ENCODE peak calls at places on chromosome 7, in eight cellular contexts. One of them, this sample, is unnamed.

GRCh38 chr7:130941322-130942210 is 207.6 kb upstream of the KLF14 start:
- DNase-seq in activated CD8-positive, alpha-beta T cell treated with anti-CD3 and anti-CD28 coated beads for 36 hours: no peak
- DNase-seq in AG04450: no peak
- DNase-seq in esophagus squamous epithelium: no peak
- DNase-seq in sigmoid colon: no peak
- DNase-seq in BE2C: peak
- DNase-seq in transverse colon: peak
- DNase-seq in OCI-LY7: peak
- DNase-seq in this sample: no peak

GRCh38 chr7:127582361-127582760 is 3.0 kb downstream of the GCC1 start:
- DNase-seq in activated CD8-positive, alpha-beta T cell treated with anti-CD3 and anti-CD28 coated beads for 36 hours: no peak
- DNase-seq in AG04450: no peak
- DNase-seq in esophagus squamous epithelium: no peak
- DNase-seq in sigmoid colon: peak
- DNase-seq in BE2C: peak
- DNase-seq in transverse colon: peak
- DNase-seq in OCI-LY7: no peak
- DNase-seq in this sample: no peak

GRCh38 chr7:51591223-51591622 is 274.6 kb upstream of the COBL start:
- DNase-seq in activated CD8-positive, alpha-beta T cell treated with anti-CD3 and anti-CD28 coated beads for 36 hours: no peak
- DNase-seq in AG04450: no peak
- DNase-seq in esophagus squamous epithelium: no peak
- DNase-seq in sigmoid colon: no peak
- DNase-seq in BE2C: no peak
- DNase-seq in transverse colon: no peak
- DNase-seq in OCI-LY7: no peak
- DNase-seq in this sample: no peak

GRCh38 chr7:150411606-150412005 is 32.5 kb downstream of the ZNF775 start:
- DNase-seq in activated CD8-positive, alpha-beta T cell treated with anti-CD3 and anti-CD28 coated beads for 36 hours: no peak
- DNase-seq in AG04450: no peak
- DNase-seq in esophagus squamous epithelium: no peak
- DNase-seq in sigmoid colon: no peak
- DNase-seq in BE2C: no peak
- DNase-seq in transverse colon: no peak
- DNase-seq in OCI-LY7: no peak
- DNase-seq in this sample: no peak

GRCh38 chr7:109873296-109873695 is 1217.6 kb upstream of the LRRN3 start:
- DNase-seq in activated CD8-positive, alpha-beta T cell treated with anti-CD3 and anti-CD28 coated beads for 36 hours: no peak
- DNase-seq in AG04450: no peak
- DNase-seq in esophagus squamous epithelium: no peak
- DNase-seq in sigmoid colon: no peak
- DNase-seq in BE2C: no peak
- DNase-seq in transverse colon: peak
- DNase-seq in OCI-LY7: no peak
- DNase-seq in this sample: no peak

GRCh38 chr7:76173566-76174205 is 28.0 kb upstream of the SRRM3 start:
- DNase-seq in activated CD8-positive, alpha-beta T cell treated with anti-CD3 and anti-CD28 coated beads for 36 hours: no peak
- DNase-seq in AG04450: no peak
- DNase-seq in esophagus squamous epithelium: no peak
- DNase-seq in sigmoid colon: no peak
- DNase-seq in BE2C: no peak
- DNase-seq in transverse colon: no peak
- DNase-seq in OCI-LY7: no peak
- DNase-seq in this sample: no peak

GRCh38 chr7:37493810-37494209 is 45.1 kb upstream of the ELMO1 start:
- DNase-seq in activated CD8-positive, alpha-beta T cell treated with anti-CD3 and anti-CD28 coated beads for 36 hours: no peak
- DNase-seq in AG04450: no peak
- DNase-seq in esophagus squamous epithelium: no peak
- DNase-seq in sigmoid colon: no peak
- DNase-seq in BE2C: no peak
- DNase-seq in transverse colon: no peak
- DNase-seq in OCI-LY7: no peak
- DNase-seq in this sample: no peak

GRCh38 chr7:68718059-68718685 is 880.1 kb upstream of the AUTS2 start:
- DNase-seq in activated CD8-positive, alpha-beta T cell treated with anti-CD3 and anti-CD28 coated beads for 36 hours: no peak
- DNase-seq in AG04450: no peak
- DNase-seq in esophagus squamous epithelium: no peak
- DNase-seq in sigmoid colon: no peak
- DNase-seq in BE2C: peak
- DNase-seq in transverse colon: no peak
- DNase-seq in OCI-LY7: no peak
- DNase-seq in this sample: no peak

GRCh38 chr7:87231715-87232114 is 12.2 kb upstream of the TMEM243 start:
- DNase-seq in activated CD8-positive, alpha-beta T cell treated with anti-CD3 and anti-CD28 coated beads for 36 hours: no peak
- DNase-seq in AG04450: no peak
- DNase-seq in esophagus squamous epithelium: no peak
- DNase-seq in sigmoid colon: no peak
- DNase-seq in BE2C: no peak
- DNase-seq in transverse colon: no peak
- DNase-seq in OCI-LY7: no peak
- DNase-seq in this sample: no peak

GRCh38 chr7:65812281-65812680 is 60.6 kb upstream of the VKORC1L1 start:
- DNase-seq in activated CD8-positive, alpha-beta T cell treated with anti-CD3 and anti-CD28 coated beads for 36 hours: no peak
- DNase-seq in AG04450: no peak
- DNase-seq in esophagus squamous epithelium: no peak
- DNase-seq in sigmoid colon: no peak
- DNase-seq in BE2C: no peak
- DNase-seq in transverse colon: no peak
- DNase-seq in OCI-LY7: no peak
- DNase-seq in this sample: no peak

GRCh38 chr7:89104748-89105685 is 309.5 kb upstream of the TEX47 start:
- DNase-seq in activated CD8-positive, alpha-beta T cell treated with anti-CD3 and anti-CD28 coated beads for 36 hours: no peak
- DNase-seq in AG04450: no peak
- DNase-seq in esophagus squamous epithelium: no peak
- DNase-seq in sigmoid colon: no peak
- DNase-seq in BE2C: no peak
- DNase-seq in transverse colon: no peak
- DNase-seq in OCI-LY7: no peak
- DNase-seq in this sample: no peak

GRCh38 chr7:140983802-140984201 is 30.9 kb downstream of the MRPS33 start:
- DNase-seq in activated CD8-positive, alpha-beta T cell treated with anti-CD3 and anti-CD28 coated beads for 36 hours: peak
- DNase-seq in AG04450: no peak
- DNase-seq in esophagus squamous epithelium: no peak
- DNase-seq in sigmoid colon: no peak
- DNase-seq in BE2C: no peak
- DNase-seq in transverse colon: no peak
- DNase-seq in OCI-LY7: peak
- DNase-seq in this sample: no peak
- TF ChIP-seq CTCF in activated CD8-positive, alpha-beta T cell treated with anti-CD3 and anti-CD28 coated beads for 36 hours: peak
- TF ChIP-seq CTCF in AG04450: peak
- TF ChIP-seq CTCF in esophagus squamous epithelium: no peak
- TF ChIP-seq CTCF in sigmoid colon: no peak
- TF ChIP-seq CTCF in BE2C: peak
- TF ChIP-seq CTCF in transverse colon: no peak
- TF ChIP-seq CTCF in OCI-LY7: peak
- TF ChIP-seq CTCF in this sample: no peak

DNA sequence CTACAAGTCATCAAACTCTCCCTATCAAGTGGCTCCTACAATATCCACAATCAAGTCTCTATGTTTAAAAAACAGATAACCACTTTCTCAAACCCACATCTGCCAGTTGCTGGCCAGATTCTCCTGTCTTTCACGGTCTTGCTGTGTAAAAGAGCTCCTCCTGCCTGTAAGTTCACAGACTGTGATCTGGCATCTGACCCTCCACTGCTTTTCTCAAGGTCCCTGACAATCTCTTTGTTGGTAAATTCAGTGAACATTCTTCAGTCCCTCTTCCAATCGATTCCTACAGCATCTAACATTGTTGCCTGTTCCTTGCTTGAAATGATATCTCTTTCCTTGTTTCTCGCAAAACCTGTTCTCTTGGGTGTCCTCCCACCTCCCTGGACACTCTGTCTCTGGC is 18.5 kb upstream of the LMOD2 start:
- DNase-seq in activated CD8-positive, alpha-beta T cell treated with anti-CD3 and anti-CD28 coated beads for 36 hours: no peak
- DNase-seq in AG04450: no peak
- DNase-seq in esophagus squamous epithelium: no peak
- DNase-seq in sigmoid colon: no peak
- DNase-seq in BE2C: no peak
- DNase-seq in transverse colon: no peak
- DNase-seq in OCI-LY7: no peak
- DNase-seq in this sample: no peak
- TF ChIP-seq CTCF in activated CD8-positive, alpha-beta T cell treated with anti-CD3 and anti-CD28 coated beads for 36 hours: no peak
- TF ChIP-seq CTCF in AG04450: no peak
- TF ChIP-seq CTCF in esophagus squamous epithelium: no peak
- TF ChIP-seq CTCF in sigmoid colon: no peak
- TF ChIP-seq CTCF in BE2C: peak
- TF ChIP-seq CTCF in transverse colon: no peak
- TF ChIP-seq CTCF in OCI-LY7: no peak
- TF ChIP-seq CTCF in this sample: no peak

DNA sequence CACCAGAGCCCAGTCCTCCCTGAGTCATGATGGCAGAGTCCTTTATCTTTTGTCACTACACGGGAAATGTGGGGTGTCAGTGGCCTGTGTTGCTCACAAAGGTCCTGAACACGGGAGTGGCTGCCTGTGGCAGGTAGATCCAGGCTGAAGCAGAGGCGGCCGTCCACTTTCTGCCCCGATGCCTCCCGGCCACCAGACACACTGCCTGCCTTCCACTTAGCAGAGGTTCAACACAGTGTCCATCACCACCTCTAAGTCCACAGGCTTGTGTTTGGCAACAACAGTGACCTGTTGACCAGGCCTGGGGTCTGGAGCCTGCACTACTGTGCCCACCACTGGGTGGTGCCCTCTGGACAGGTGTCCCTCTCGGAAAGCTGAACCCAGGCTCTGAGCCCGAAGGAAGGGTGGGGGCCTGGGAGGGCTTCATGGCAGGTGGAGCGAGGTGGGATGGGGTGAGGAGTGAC is 49.9 kb upstream of the CAMK2B start:
- DNase-seq in activated CD8-positive, alpha-beta T cell treated with anti-CD3 and anti-CD28 coated beads for 36 hours: peak
- DNase-seq in AG04450: no peak
- DNase-seq in esophagus squamous epithelium: no peak
- DNase-seq in sigmoid colon: peak
- DNase-seq in BE2C: peak
- DNase-seq in transverse colon: no peak
- DNase-seq in OCI-LY7: no peak
- DNase-seq in this sample: no peak
- TF ChIP-seq CTCF in activated CD8-positive, alpha-beta T cell treated with anti-CD3 and anti-CD28 coated beads for 36 hours: peak
- TF ChIP-seq CTCF in AG04450: no peak
- TF ChIP-seq CTCF in esophagus squamous epithelium: no peak
- TF ChIP-seq CTCF in sigmoid colon: no peak
- TF ChIP-seq CTCF in BE2C: peak
- TF ChIP-seq CTCF in transverse colon: no peak
- TF ChIP-seq CTCF in OCI-LY7: peak
- TF ChIP-seq CTCF in this sample: no peak

DNA sequence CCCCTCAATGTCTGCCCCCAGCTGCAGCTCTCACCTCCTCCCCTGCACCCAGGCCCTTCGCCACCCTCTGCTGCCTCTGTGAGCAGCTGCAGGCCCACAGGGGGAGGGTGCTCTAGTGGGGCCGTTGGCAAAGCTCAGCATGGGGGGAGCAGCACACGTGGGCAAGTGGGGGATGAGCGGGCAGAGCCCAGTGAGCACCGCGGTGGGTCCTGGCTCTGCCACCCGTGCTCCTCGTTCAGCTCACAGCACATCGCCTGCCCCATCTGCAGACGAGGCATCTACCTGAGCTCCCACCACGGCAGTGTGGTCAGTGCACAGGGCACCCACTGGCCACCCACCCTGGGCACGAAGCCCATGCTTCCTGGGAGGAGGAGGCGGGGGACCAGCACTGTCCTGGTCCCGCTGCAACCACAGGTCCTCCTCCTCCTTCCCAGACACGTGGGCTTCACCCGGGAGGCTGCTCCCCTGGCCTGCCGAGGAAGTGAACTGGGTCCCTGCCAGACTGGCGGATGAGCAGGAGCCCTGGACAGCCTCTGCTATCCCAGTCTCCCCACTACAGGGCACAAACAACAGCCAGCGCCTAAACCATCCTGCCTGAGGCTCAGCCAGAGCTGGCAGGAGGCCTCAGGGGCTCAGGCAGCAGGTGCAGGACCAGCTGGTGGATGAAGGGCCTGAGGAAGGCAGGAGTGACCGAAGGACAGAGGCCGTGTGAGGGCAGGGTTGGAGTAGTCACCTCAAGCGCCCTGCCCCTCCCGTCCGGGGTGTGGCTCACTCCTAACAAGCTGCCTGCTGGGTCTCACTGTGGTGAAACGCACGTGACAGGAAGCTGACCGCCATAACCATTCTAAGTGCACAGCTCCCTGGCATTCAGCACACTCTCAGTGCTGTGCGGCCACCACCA is 280.8 kb downstream of the ELFN1 start:
- DNase-seq in activated CD8-positive, alpha-beta T cell treated with anti-CD3 and anti-CD28 coated beads for 36 hours: peak
- DNase-seq in AG04450: no peak
- DNase-seq in esophagus squamous epithelium: no peak
- DNase-seq in sigmoid colon: no peak
- DNase-seq in BE2C: peak
- DNase-seq in transverse colon: peak
- DNase-seq in OCI-LY7: no peak
- DNase-seq in this sample: no peak
- TF ChIP-seq CTCF in activated CD8-positive, alpha-beta T cell treated with anti-CD3 and anti-CD28 coated beads for 36 hours: no peak
- TF ChIP-seq CTCF in AG04450: no peak
- TF ChIP-seq CTCF in esophagus squamous epithelium: no peak
- TF ChIP-seq CTCF in sigmoid colon: no peak
- TF ChIP-seq CTCF in BE2C: no peak
- TF ChIP-seq CTCF in transverse colon: no peak
- TF ChIP-seq CTCF in OCI-LY7: no peak
- TF ChIP-seq CTCF in this sample: no peak

GRCh38 chr7:46745700-46746090 is 824.6 kb upstream of the IGFBP3 start:
- DNase-seq in activated CD8-positive, alpha-beta T cell treated with anti-CD3 and anti-CD28 coated beads for 36 hours: no peak
- DNase-seq in AG04450: no peak
- DNase-seq in esophagus squamous epithelium: no peak
- DNase-seq in sigmoid colon: no peak
- DNase-seq in BE2C: no peak
- DNase-seq in transverse colon: no peak
- DNase-seq in OCI-LY7: no peak
- DNase-seq in this sample: no peak
- TF ChIP-seq CTCF in activated CD8-positive, alpha-beta T cell treated with anti-CD3 and anti-CD28 coated beads for 36 hours: no peak
- TF ChIP-seq CTCF in AG04450: peak
- TF ChIP-seq CTCF in esophagus squamous epithelium: no peak
- TF ChIP-seq CTCF in sigmoid colon: no peak
- TF ChIP-seq CTCF in BE2C: no peak
- TF ChIP-seq CTCF in transverse colon: no peak
- TF ChIP-seq CTCF in OCI-LY7: no peak
- TF ChIP-seq CTCF in this sample: no peak

DNA sequence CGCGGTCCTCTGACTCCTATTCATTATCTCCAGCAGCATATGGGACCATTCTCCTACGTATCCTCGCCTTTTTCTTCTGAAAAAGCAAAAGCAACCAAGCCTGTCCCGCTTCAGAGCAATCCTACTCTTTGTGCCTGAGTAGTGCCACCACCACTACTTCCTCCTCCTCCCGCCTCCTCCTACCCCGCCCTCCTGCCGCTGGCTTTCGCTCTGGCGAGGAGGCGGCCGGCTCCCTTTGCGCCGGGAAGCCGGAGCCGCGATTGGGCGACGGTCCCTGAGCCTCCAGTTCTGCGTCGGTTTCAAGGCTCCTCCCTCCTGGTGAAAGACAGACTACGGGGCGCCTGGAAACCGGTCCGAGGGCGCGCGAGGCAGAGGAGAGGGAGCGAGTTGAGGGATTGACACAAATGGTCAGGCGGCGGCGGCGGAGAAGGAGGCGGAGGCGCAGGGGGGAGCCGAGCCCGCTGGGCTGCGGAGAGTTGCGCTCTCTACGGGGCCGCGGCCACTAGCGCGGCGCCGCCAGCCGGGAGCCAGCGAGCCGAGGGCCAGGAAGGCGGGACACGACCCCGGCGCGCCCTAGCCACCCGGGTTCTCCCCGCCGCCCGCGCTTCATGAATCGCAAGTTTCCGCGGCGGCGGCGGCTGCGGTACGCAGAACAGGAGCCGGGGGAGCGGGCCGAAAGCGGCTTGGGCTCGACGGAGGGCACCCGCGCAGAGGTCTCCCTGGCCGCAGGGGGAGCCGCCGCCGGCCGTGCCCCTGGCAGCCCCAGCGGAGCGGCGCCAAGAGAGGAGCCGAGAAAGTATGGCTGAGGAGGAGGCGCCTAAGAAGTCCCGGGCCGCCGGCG is at the start of gene FZD1:
- DNase-seq in activated CD8-positive, alpha-beta T cell treated with anti-CD3 and anti-CD28 coated beads for 36 hours: peak
- DNase-seq in AG04450: peak
- DNase-seq in esophagus squamous epithelium: peak
- DNase-seq in sigmoid colon: peak
- DNase-seq in BE2C: peak
- DNase-seq in transverse colon: peak
- DNase-seq in OCI-LY7: peak
- DNase-seq in this sample: peak
- TF ChIP-seq CTCF in activated CD8-positive, alpha-beta T cell treated with anti-CD3 and anti-CD28 coated beads for 36 hours: no peak
- TF ChIP-seq CTCF in AG04450: peak
- TF ChIP-seq CTCF in esophagus squamous epithelium: no peak
- TF ChIP-seq CTCF in sigmoid colon: no peak
- TF ChIP-seq CTCF in BE2C: no peak
- TF ChIP-seq CTCF in transverse colon: no peak
- TF ChIP-seq CTCF in OCI-LY7: no peak
- TF ChIP-seq CTCF in this sample: no peak